ENCODE peak calls at places on chromosomes 12 and 14, in nine cellular contexts. U, F, Q, C, Z, G, S, V and P are unnamed samples.

GRCh38 chr12:91918431-91918830 is 227.2 kb downstream of the BTG1 start:
- DNase-seq in U (no peak), F (no peak), Q (no peak), C (no peak), Z (no peak), G (no peak), S (no peak), V (no peak), P (no peak)

GRCh38 chr12:14577344-14577743 is 9.7 kb upstream of the PLBD1 start:
- DNase-seq in U (no peak), F (no peak), Q (no peak), C (no peak), Z (no peak), G (peak; percentile 79), S (no peak), V (no peak), P (no peak)

GRCh38 chr12:48003226-48004038 is 844 bp downstream of the COL2A1 start:
- DNase-seq in U (no peak), F (no peak), Q (no peak), C (no peak), Z (no peak), G (no peak), S (no peak), V (no peak), P (no peak)

GRCh38 chr14:71399057-71399487 is 491.8 kb downstream of the PCNX1 start:
- DNase-seq in U (no peak), F (no peak), Q (no peak), C (no peak), Z (no peak), G (peak; percentile 57), S (no peak), V (no peak), P (no peak)

GRCh38 chr12:103824845-103825244 is 16.2 kb downstream of the NT5DC3 start:
- DNase-seq in U (no peak), F (no peak), Q (no peak), C (no peak), Z (no peak), G (no peak), S (no peak), V (no peak), P (no peak)

GRCh38 chr14:75339059-75339458 is 60.4 kb downstream of the FOS start:
- DNase-seq in U (no peak), F (no peak), Q (no peak), C (no peak), Z (no peak), G (no peak), S (no peak), V (no peak), P (no peak)

GRCh38 chr12:67910360-67911292 is 78.6 kb upstream of the IFNG-AS1 start:
- DNase-seq in U (no peak), F (no peak), Q (no peak), C (no peak), Z (no peak), G (no peak), S (peak; percentile 78), V (no peak), P (no peak)

GRCh38 chr12:65169311-65170244 is at the start of gene LEMD3:
- DNase-seq in U (peak; percentile 94), F (peak; percentile 93), Q (peak; percentile 93), C (peak; percentile 82), Z (peak; percentile 90), G (peak; percentile 95), S (peak; percentile 94), V (peak; percentile 97), P (peak; percentile 92)

GRCh38 chr12:22116376-22116775 is 70.4 kb downstream of the CMAS start:
- DNase-seq in U (no peak), F (no peak), Q (no peak), C (no peak), Z (no peak), G (no peak), S (no peak), V (no peak), P (no peak)

GRCh38 chr12:62292761-62293446 is 32.7 kb downstream of the USP15 start:
- DNase-seq in U (no peak), F (no peak), Q (no peak), C (no peak), Z (no peak), G (no peak), S (no peak), V (no peak), P (no peak)

GRCh38 chr12:122067966-122068365 is 10.6 kb upstream of the MLXIP start:
- DNase-seq in U (no peak), F (peak; percentile 82), Q (no peak), C (no peak), Z (peak; percentile 48), G (peak; percentile 90), S (no peak), V (peak; percentile 75), P (no peak)

GRCh38 chr12:31519525-31519924 is 71.4 kb downstream of the DENND5B start:
- DNase-seq in U (no peak), F (no peak), Q (no peak), C (no peak), Z (no peak), G (no peak), S (no peak), V (no peak), P (no peak)
- H3K27ac ChIP-seq in U (no peak overlapping the region), F (no peak overlapping the region), Q (no peak overlapping the region), C (peak overlapping the region; percentile 64), Z (no peak overlapping the region), G (peak overlapping the region; percentile 15), S (no peak overlapping the region), V (no peak overlapping the region), P (peak overlapping the region; percentile 92)

GRCh38 chr12:120980800-120981368 is 2.5 kb downstream of the HNF1A start:
- DNase-seq in U (no peak), F (no peak), Q (no peak), C (no peak), Z (no peak), G (no peak), S (no peak), V (peak; percentile 71), P (no peak)
- H3K27ac ChIP-seq in U (peak overlapping the region; percentile 47), F (no peak overlapping the region), Q (no peak overlapping the region), C (no peak overlapping the region), Z (no peak overlapping the region), G (no peak overlapping the region), S (no peak overlapping the region), V (peak overlapping the region; percentile 87), P (no peak overlapping the region)

GRCh38 chr14:102047808-102048540 is 38.9 kb downstream of the HSP90AA1 start:
- DNase-seq in U (no peak), F (no peak), Q (no peak), C (no peak), Z (no peak), G (no peak), S (no peak), V (no peak), P (no peak)

GRCh38 chr14:102043251-102044025 is 43.4 kb downstream of the HSP90AA1 start:
- DNase-seq in U (no peak), F (no peak), Q (no peak), C (no peak), Z (no peak), G (no peak), S (no peak), V (no peak), P (no peak)

GRCh38 chr14:102044566-102044965 is 42.3 kb downstream of the HSP90AA1 start:
- DNase-seq in U (no peak), F (no peak), Q (no peak), C (no peak), Z (no peak), G (no peak), S (no peak), V (no peak), P (no peak)

GRCh38 chr14:102049258-102050025 is 37.4 kb downstream of the HSP90AA1 start:
- DNase-seq in U (no peak), F (no peak), Q (no peak), C (no peak), Z (no peak), G (no peak), S (no peak), V (no peak), P (no peak)

DNA sequence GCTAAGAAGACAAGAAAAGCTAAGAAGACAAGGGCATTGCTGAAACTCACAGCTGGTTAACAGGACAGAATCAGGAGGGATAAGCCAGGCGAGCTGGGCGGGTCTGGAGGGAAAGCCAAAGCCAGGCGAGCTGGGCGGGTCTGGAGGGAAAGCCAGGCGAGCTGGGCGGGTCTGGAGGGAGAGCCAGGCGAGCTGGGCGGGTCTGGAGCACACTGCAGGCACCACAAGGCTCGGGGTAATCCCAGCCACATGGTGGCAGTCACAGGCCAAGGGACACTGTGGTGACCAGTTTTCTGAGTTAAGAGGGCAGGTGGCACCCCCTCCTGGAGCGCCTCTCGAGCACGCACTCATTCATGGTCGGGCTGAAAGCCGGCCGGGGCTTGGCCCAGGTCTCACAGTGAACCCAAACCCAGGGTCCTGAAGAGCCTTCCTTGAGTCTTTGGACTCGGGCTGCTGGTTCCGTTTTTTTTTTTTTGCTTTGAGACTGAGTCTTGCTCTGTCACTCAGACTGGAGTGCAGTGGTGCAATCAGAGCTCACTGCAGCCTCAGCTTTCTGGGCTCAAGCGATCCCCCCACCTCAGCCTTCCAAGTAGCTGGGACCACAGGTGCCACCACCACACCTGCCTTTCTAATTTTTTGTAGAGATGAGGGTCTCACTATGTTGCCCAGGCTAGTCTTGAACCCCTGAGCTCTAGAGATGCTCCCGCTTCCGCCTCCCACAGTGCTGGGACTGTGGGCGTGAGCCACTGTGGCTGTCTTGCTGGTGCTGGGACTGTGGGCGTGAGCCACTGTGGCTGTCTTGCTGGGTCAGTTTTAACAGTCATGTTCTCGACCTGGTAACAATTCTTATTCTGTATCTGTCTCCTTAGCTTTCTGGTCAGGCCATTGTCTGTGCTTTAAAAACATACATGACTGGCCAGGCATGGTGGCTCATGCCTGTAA is 40.2 kb downstream of the HSP90AA1 start:
- DNase-seq in U (peak; percentile 93), F (peak; percentile 95), Q (no peak), C (peak; percentile 41), Z (peak; percentile 81), G (peak; percentile 45), S (peak; percentile 26), V (peak; percentile 90), P (peak; percentile 82)
- H3K27ac ChIP-seq in U (no peak overlapping the region), F (no peak overlapping the region), Q (no peak overlapping the region), C (no peak overlapping the region), Z (peak overlapping the region; percentile 37), G (no peak overlapping the region), S (peak overlapping the region; percentile 58), V (peak overlapping the region; percentile 47), P (peak overlapping the region; percentile 29)

GRCh38 chr14:61469771-61470170 is 148.4 kb downstream of the PRKCH start:
- DNase-seq in U (no peak), F (no peak), Q (no peak), C (no peak), Z (no peak), G (no peak), S (no peak), V (no peak), P (no peak)
- H3K27ac ChIP-seq in U (no peak overlapping the region), F (no peak overlapping the region), Q (no peak overlapping the region), C (no peak overlapping the region), Z (peak overlapping the region; percentile 62), G (no peak overlapping the region), S (peak overlapping the region; percentile 70), V (peak overlapping the region; percentile 70), P (no peak overlapping the region)